ENCODE peak calls at places on chromosomes 2 and 18, in nine cellular contexts. Z is brain microvascular endothelial cell; Q is osteocyte; P is CD4-positive, alpha-beta T cell; N is IMR-90; E is fibroblast of villous mesenchyme; U is H9; V is esophagus squamous epithelium; H is nephron progenitor cell. W is an unnamed sample.

GRCh38 chr2:96391153-96391827 is 55.7 kb downstream of the NCAPH start:
- DNase-seq in U (no peak), E (no peak), Q (no peak), P (no peak), V (no peak), N (no peak), H (no peak), Z (no peak), W (no peak)

GRCh38 chr2:167127135-167127534 is 238.9 kb downstream of the XIRP2 start:
- DNase-seq in U (no peak), N (peak), Q (no peak), H (no peak), P (no peak), V (no peak), E (no peak), Z (peak), W (no peak)

GRCh38 chr2:138997849-138998517 is 217.8 kb upstream of the NXPH2 start:
- DNase-seq in Q (no peak), P (no peak), H (no peak), V (no peak), U (no peak), E (no peak), Z (peak), N (no peak), W (no peak)

GRCh38 chr2:68653538-68653982 is 10.2 kb downstream of the PROKR1 start:
- DNase-seq in Z (peak), Q (no peak), P (no peak), E (peak), N (peak), V (no peak), U (no peak), H (no peak), W (no peak)

GRCh38 chr2:120825370-120826259 is 89.9 kb downstream of the GLI2 start:
- DNase-seq in H (no peak), Z (peak), U (no peak), V (no peak), P (no peak), E (peak), N (peak), Q (peak), W (no peak)

GRCh38 chr18:76476665-76477561 is 18.1 kb downstream of the ZNF516 start:
- DNase-seq in U (no peak), Z (peak), N (peak), E (peak), Q (no peak), P (no peak), V (no peak), H (no peak), W (no peak)

GRCh38 chr2:208033701-208034502 is 8.6 kb upstream of the PLEKHM3 start:
- DNase-seq in E (peak), H (no peak), U (peak), Z (no peak), P (no peak), Q (no peak), V (no peak), N (peak), W (no peak)

GRCh38 chr18:74942319-74942910 is 266.5 kb downstream of the PTGR3 start:
- DNase-seq in Q (no peak), N (peak), H (no peak), U (no peak), V (no peak), E (peak), Z (no peak), P (no peak), W (no peak)

GRCh38 chr18:75489493-75490190 is 62.1 kb upstream of the SMIM21 start:
- DNase-seq in P (no peak), U (no peak), E (peak), H (no peak), N (peak), V (no peak), Q (no peak), Z (peak), W (no peak)

GRCh38 chr2:39469807-39470206 is 32.7 kb upstream of the MAP4K3 start:
- DNase-seq in P (no peak), E (peak), Q (no peak), V (no peak), H (peak), Z (peak), N (peak), U (peak), W (no peak)

GRCh38 chr18:56034954-56035353 is 447.0 kb upstream of the TCF4 start:
- DNase-seq in H (no peak), P (no peak), N (no peak), E (peak), U (no peak), Z (no peak), V (no peak), Q (no peak), W (no peak)

GRCh38 chr2:148978026-148978685 is 60.3 kb upstream of the LYPD6B start:
- DNase-seq in N (no peak), H (no peak), E (no peak), Z (no peak), Q (no peak), P (no peak), V (no peak), U (no peak), W (no peak)

GRCh38 chr2:86788881-86789686 is 1.6 kb downstream of the CD8A start:
- DNase-seq in P (no peak), U (peak), N (no peak), Q (no peak), Z (no peak), H (peak), V (no peak), E (no peak), W (no peak)

GRCh38 chr2:215712850-215713230 is 277.0 kb upstream of the FN1 start:
- DNase-seq in Q (no peak), H (no peak), Z (no peak), N (peak), P (no peak), V (no peak), E (peak), U (no peak), W (no peak)

GRCh38 chr2:101433465-101433864 is 41.4 kb downstream of the RFX8 start:
- DNase-seq in Q (no peak), P (no peak), H (no peak), N (no peak), Z (no peak), E (no peak), U (no peak), V (no peak), W (no peak)

GRCh38 chr2:142472382-142472781 is 341.6 kb upstream of the LRP1B start:
- DNase-seq in U (no peak), N (no peak), V (no peak), H (no peak), E (no peak), Q (no peak), Z (no peak), P (no peak), W (no peak)

GRCh38 chr2:241157841-241158545 is 7.7 kb downstream of the PPP1R7 start:
- DNase-seq in Z (peak), N (peak), E (peak), H (no peak), Q (no peak), V (no peak), P (no peak), U (no peak), W (no peak)

GRCh38 chr2:55311444-55311870 is 42.4 kb upstream of the MTIF2 start:
- DNase-seq in P (no peak), Q (no peak), N (peak), H (no peak), Z (peak), V (no peak), E (peak), U (no peak), W (no peak)

GRCh38 chr2:131389657-131390056 is 25.7 kb upstream of the RAB6D start:
- DNase-seq in N (no peak), P (no peak), E (no peak), U (no peak), Q (no peak), Z (no peak), H (no peak), V (no peak), W (no peak)

GRCh38 chr2:156800065-156800556 is 363.9 kb downstream of the GPD2 start:
- DNase-seq in U (no peak), Q (no peak), Z (no peak), H (no peak), E (no peak), N (no peak), P (no peak), V (no peak), W (no peak)

GRCh38 chr2:70871398-70872211 is 36.0 kb upstream of the CD207 start:
- DNase-seq in E (peak), U (peak), Z (peak), P (peak), H (peak), Q (peak), N (peak), V (peak), W (peak)

GRCh38 chr2:7027961-7028655 is 110.9 kb downstream of the RNF144A start:
- DNase-seq in Z (no peak), E (no peak), P (no peak), U (no peak), Q (no peak), N (no peak), H (no peak), V (no peak), W (no peak)

GRCh38 chr2:181977661-181978350 is 7.8 kb upstream of the PPP1R1C start:
- DNase-seq in Q (no peak), V (no peak), N (peak), P (no peak), E (peak), U (no peak), H (no peak), Z (peak), W (no peak)

GRCh38 chr2:236853558-236853957 is 232.1 kb upstream of the COPS8 start:
- DNase-seq in V (no peak), Q (no peak), H (peak), E (no peak), P (no peak), N (no peak), Z (no peak), U (no peak), W (no peak)

GRCh38 chr2:181461056-181461630 is 4.0 kb downstream of the ITGA4 start:
- DNase-seq in P (no peak), H (no peak), Q (no peak), U (no peak), Z (no peak), E (no peak), N (no peak), V (no peak), W (no peak)

GRCh38 chr2:128384956-128385355 is 66.3 kb upstream of the HS6ST1 start:
- DNase-seq in V (no peak), H (no peak), P (no peak), Z (no peak), U (peak), E (no peak), Q (no peak), N (no peak), W (no peak)

GRCh38 chr2:160229591-160229990 is 29.5 kb upstream of the ITGB6 start:
- DNase-seq in Q (no peak), Z (peak), E (peak), N (peak), P (no peak), H (no peak), U (no peak), V (no peak), W (no peak)

GRCh38 chr2:156955701-156956100 is 301.8 kb upstream of the GALNT5 start:
- DNase-seq in Z (no peak), H (no peak), U (no peak), Q (no peak), E (no peak), N (no peak), P (no peak), V (no peak), W (no peak)

GRCh38 chr2:201680743-201681142 is 17.7 kb downstream of the MPP4 start:
- DNase-seq in Z (no peak), N (no peak), P (no peak), V (no peak), H (peak), Q (no peak), E (no peak), U (peak), W (no peak)
- TF ChIP-seq CTCF in Z (peak), N (peak), P (peak), V (no peak), H (peak), Q (peak), E (peak), U (peak), W (no peak)

GRCh38 chr18:35837922-35838496 is 134.5 kb upstream of the RMP24 start:
- DNase-seq in Z (no peak), H (no peak), P (no peak), N (no peak), U (no peak), E (no peak), V (no peak), Q (peak), W (no peak)
- TF ChIP-seq CTCF in Z (no peak), H (no peak), P (no peak), N (no peak), U (peak), E (no peak), V (no peak), Q (no peak), W (no peak)

GRCh38 chr2:8304821-8305766 is 376.8 kb upstream of the ID2 start:
- DNase-seq in Z (no peak), E (peak), P (no peak), H (no peak), V (no peak), N (no peak), U (peak), Q (peak), W (no peak)

GRCh38 chr2:8300905-8301304 is 381.0 kb upstream of the ID2 start:
- DNase-seq in Q (peak), N (no peak), E (no peak), H (no peak), U (peak), Z (no peak), P (no peak), V (no peak), W (no peak)

GRCh38 chr2:8300216-8300615 is 381.6 kb upstream of the ID2 start:
- DNase-seq in U (no peak), E (no peak), H (no peak), P (no peak), Q (no peak), N (no peak), V (no peak), Z (no peak), W (no peak)

GRCh38 chr2:8306530-8307351 is 375.1 kb upstream of the ID2 start:
- DNase-seq in N (peak), V (no peak), P (no peak), Q (peak), U (peak), H (no peak), E (peak), Z (peak), W (no peak)

DNA sequence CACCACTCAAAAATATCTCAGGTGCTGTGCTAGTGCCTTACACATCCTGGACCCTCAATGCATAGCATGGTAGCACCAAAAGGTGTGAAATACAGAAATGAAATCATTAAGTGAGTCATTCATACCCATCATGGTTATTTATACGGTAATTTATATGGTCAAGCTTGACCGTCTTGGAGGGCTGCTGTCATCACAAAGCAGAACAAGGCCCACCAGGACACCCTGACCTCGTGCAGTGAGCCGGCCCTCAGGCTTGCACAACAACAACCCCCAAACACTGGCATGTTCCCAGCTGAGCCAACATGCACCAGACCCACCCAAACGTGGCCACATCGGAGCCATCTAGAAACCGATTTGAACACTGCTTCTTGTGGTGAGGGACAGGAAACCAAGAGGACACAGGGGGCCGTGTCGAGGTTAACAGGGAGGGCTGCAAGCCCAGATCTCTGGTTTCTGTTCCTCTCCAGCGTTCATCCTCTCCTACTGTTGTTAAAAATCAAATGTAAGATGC is 378.5 kb upstream of the ID2 start:
- DNase-seq in U (peak), P (no peak), Q (peak), N (no peak), H (no peak), V (peak), Z (no peak), E (no peak), W (no peak)
- TF ChIP-seq CTCF in U (no peak), P (no peak), Q (no peak), N (no peak), H (no peak), V (no peak), Z (peak), E (no peak), W (no peak)

GRCh38 chr18:23618862-23619387 is 32.6 kb upstream of the NPC1 start:
- DNase-seq in Q (no peak), Z (no peak), U (peak), H (peak), N (no peak), P (no peak), E (no peak), V (no peak), W (no peak)
- TF ChIP-seq CTCF in Q (no peak), Z (peak), U (peak), H (no peak), N (no peak), P (no peak), E (no peak), V (no peak), W (no peak)

GRCh38 chr2:11315074-11315705 is 29.2 kb downstream of the ROCK2 start:
- DNase-seq in N (no peak), H (no peak), U (no peak), P (no peak), Z (no peak), Q (no peak), E (no peak), V (no peak), W (no peak)

GRCh38 chr2:11319939-11320338 is 24.5 kb downstream of the ROCK2 start:
- DNase-seq in H (no peak), Q (no peak), U (no peak), V (no peak), Z (no peak), E (peak), N (peak), P (no peak), W (no peak)

GRCh38 chr2:11325961-11326691 is 18.3 kb downstream of the ROCK2 start:
- DNase-seq in H (no peak), V (no peak), E (no peak), P (no peak), Q (no peak), N (no peak), Z (no peak), U (no peak), W (no peak)

GRCh38 chr2:11321847-11322246 is 22.6 kb downstream of the ROCK2 start:
- DNase-seq in Q (no peak), Z (no peak), P (no peak), N (no peak), E (no peak), H (no peak), V (no peak), U (no peak), W (no peak)

DNA sequence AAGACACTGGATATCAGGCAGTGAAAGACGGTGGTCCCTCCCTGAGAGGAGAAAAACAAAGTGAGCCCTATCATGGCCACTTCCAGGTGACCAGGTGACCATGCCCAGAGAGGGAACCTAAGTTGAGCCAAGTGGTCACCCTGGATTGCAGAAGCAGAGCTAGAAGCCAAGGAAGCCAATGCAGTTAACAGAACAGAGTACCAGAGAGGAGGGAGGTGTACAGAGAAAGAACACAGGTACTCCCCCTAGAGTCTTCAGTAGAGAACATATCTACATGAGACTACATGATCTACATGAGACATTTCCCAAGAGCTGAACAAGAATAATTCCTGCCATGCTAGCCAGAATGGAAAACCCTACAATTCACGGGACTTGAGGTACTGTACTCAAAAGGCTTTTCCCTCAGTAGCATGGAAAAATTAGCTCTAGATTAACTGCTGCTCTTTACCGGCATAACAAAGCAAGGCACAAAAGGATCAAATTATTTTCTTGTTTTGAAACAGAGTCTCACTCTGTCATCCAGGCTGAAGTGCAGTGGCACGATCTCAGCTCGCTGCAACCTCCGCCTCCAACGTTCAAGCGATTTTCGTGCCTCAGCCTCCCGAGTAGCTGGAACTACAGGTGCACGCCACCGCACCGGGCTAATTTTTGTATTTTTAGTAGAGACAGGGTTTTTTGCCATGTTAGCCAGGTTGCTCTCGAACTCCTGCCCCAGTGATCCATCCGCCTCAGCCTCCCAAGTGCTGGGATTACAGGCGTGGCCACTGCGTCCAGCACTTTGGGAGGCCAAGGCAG is 23.5 kb downstream of the ROCK2 start:
- DNase-seq in P (no peak), V (no peak), Z (no peak), U (no peak), N (no peak), E (no peak), H (no peak), Q (no peak), W (no peak)
- TF ChIP-seq CTCF in P (no peak), V (peak), Z (peak), U (peak), N (peak), E (peak), H (no peak), Q (no peak), W (no peak)

DNA sequence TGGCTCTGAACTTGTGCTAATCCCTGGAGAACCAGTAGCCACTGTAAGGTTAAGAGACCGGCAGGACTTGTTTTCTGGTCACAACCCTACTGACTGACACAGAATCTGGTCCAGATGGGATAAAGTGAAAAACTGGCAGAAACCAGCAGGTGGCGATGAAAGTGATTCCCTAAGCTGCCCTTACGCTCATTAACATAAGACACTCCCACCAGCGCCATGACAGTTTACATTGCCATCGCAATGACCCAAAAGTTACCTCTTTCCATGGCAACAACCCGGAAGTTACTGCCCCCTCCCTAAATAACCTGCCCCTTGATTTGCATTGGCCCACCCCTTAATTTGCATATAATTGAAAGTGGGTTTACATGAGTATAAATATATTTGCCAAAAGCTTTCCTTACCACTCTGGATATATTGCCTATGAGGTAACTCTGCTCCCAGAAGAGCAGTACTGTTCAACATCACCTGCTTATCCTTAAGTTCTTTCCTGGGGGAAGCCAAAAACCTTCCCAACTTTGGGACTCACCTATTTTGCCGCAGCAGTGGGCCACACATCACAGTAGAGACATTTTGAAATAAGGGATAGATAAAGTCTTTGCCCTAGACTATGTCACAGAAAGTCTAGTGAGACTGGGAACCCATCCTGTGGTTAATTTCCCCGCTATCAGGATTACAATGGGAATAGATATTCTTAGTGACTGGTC is 35.8 kb upstream of the AFF3 start:
- DNase-seq in E (peak), N (peak), H (peak), Q (no peak), P (no peak), Z (peak), V (no peak), U (peak), W (no peak)
- TF ChIP-seq CTCF in E (peak), N (peak), H (no peak), Q (peak), P (no peak), Z (peak), V (no peak), U (peak), W (no peak)

W was measured in omental fat pad.